ENCODE peak calls at places on chromosomes 16 and 17, in eight cellular contexts. B is GM23338, P is K562, F is HepG2, W is HL-60, I is HCT116, Y is SK-N-SH, N is GM12878. G is an unnamed sample. For H3K27me3, the result is how much of the 10 kb centered on the place peaks cover.

GRCh38 chr16:30748634-30749445 is 615 bp downstream of the PHKG2 start:
- DNase-seq in B (peak), P (peak), F (no peak), W (peak), I (no peak), Y (peak), N (no peak), G (no peak)

GRCh38 chr17:72056727-72057290 is 64.0 kb upstream of the SOX9 start:
- DNase-seq in B (peak), P (no peak), F (no peak), W (no peak), I (no peak), Y (no peak), N (no peak), G (no peak)

GRCh38 chr17:17725853-17726720 is 44.8 kb downstream of the RAI1 start:
- DNase-seq in B (no peak), P (no peak), F (no peak), W (no peak), I (no peak), Y (peak), N (no peak), G (no peak)

GRCh38 chr17:1834378-1835149 is 4.8 kb downstream of the RPA1 start:
- DNase-seq in B (no peak), P (no peak), F (no peak), W (no peak), I (no peak), Y (no peak), N (peak), G (no peak)

GRCh38 chr17:76103274-76104139 is at the start of gene EXOC7:
- DNase-seq in B (peak), P (peak), F (peak), W (peak), I (peak), Y (peak), N (peak), G (peak)

GRCh38 chr17:83152745-83153611 is 73.6 kb downstream of the METRNL start:
- DNase-seq in B (no peak), P (peak), F (no peak), W (peak), I (no peak), Y (peak), N (no peak), G (no peak)

GRCh38 chr17:63434951-63435571 is 11.0 kb downstream of the CYB561 start:
- DNase-seq in B (no peak), P (no peak), F (no peak), W (peak), I (peak), Y (peak), N (no peak), G (no peak)

GRCh38 chr16:3536851-3537250 is 36.0 kb downstream of the CLUAP1 start:
- DNase-seq in B (no peak), P (no peak), F (no peak), W (no peak), I (no peak), Y (no peak), N (no peak), G (no peak)

GRCh38 chr16:72372646-72373045 is 200.7 kb upstream of the PMFBP1 start:
- DNase-seq in B (no peak), P (no peak), F (no peak), W (no peak), I (no peak), Y (no peak), N (no peak), G (no peak)

GRCh38 chr16:90026135-90026534 is 6.9 kb upstream of the DBNDD1 start:
- DNase-seq in B (peak), P (peak), F (no peak), W (peak), I (no peak), Y (no peak), N (no peak), G (no peak)

GRCh38 chr17:41666336-41666680 is 22.4 kb upstream of the EIF1 start:
- DNase-seq in B (peak), P (peak), F (no peak), W (no peak), I (no peak), Y (peak), N (peak), G (no peak)

GRCh38 chr17:6641374-6641818 is 536 bp downstream of the TXNDC17 start:
- DNase-seq in B (no peak), P (no peak), F (no peak), W (peak), I (no peak), Y (no peak), N (no peak), G (no peak)

GRCh38 chr17:12789976-12790805 is 893 bp downstream of the ARHGAP44 start:
- DNase-seq in B (peak), P (no peak), F (no peak), W (no peak), I (no peak), Y (no peak), N (no peak), G (no peak)

GRCh38 chr17:70344356-70345060 is 175.2 kb downstream of the KCNJ2 start:
- DNase-seq in B (no peak), P (no peak), F (no peak), W (no peak), I (no peak), Y (no peak), N (no peak), G (no peak)

GRCh38 chr16:23836078-23836403 is 258 bp downstream of the PRKCB start:
- DNase-seq in B (no peak), P (no peak), F (no peak), W (no peak), I (no peak), Y (no peak), N (no peak), G (no peak)

GRCh38 chr17:7204828-7205461 is 14.7 kb downstream of the DLG4 start:
- DNase-seq in B (peak), P (peak), F (no peak), W (peak), I (peak), Y (peak), N (peak), G (no peak)

GRCh38 chr17:35088911-35089845 is 25.7 kb upstream of the RFFL start:
- DNase-seq in B (peak), P (peak), F (peak), W (peak), I (peak), Y (peak), N (no peak), G (no peak)

GRCh38 chr17:79188048-79188447 is 113.4 kb downstream of the ENGASE start:
- DNase-seq in B (peak), P (peak), F (no peak), W (no peak), I (peak), Y (peak), N (no peak), G (no peak)

GRCh38 chr17:71055128-71055527 is 885.8 kb downstream of the KCNJ2 start:
- DNase-seq in B (no peak), P (no peak), F (no peak), W (no peak), I (no peak), Y (no peak), N (no peak), G (no peak)

GRCh38 chr16:4081577-4082021 is 34.6 kb downstream of the ADCY9 start:
- DNase-seq in B (no peak), P (no peak), F (no peak), W (no peak), I (no peak), Y (peak), N (no peak), G (no peak)

GRCh38 chr16:24993722-24994686 is 21.2 kb downstream of the ARHGAP17 start:
- DNase-seq in B (no peak), P (peak), F (peak), W (no peak), I (peak), Y (no peak), N (no peak), G (peak)

GRCh38 chr16:54945063-54945462 is 14.4 kb downstream of the IRX5 start:
- DNase-seq in B (no peak), P (no peak), F (no peak), W (no peak), I (no peak), Y (no peak), N (no peak), G (no peak)

GRCh38 chr16:54946909-54947308 is 16.2 kb downstream of the IRX5 start:
- DNase-seq in B (no peak), P (no peak), F (no peak), W (no peak), I (no peak), Y (no peak), N (no peak), G (no peak)

GRCh38 chr16:54947616-54948015 is 17.0 kb downstream of the IRX5 start:
- DNase-seq in B (no peak), P (no peak), F (no peak), W (no peak), I (no peak), Y (no peak), N (no peak), G (no peak)

GRCh38 chr16:54942353-54942943 is 11.8 kb downstream of the IRX5 start:
- DNase-seq in B (no peak), P (no peak), F (no peak), W (no peak), I (no peak), Y (no peak), N (no peak), G (no peak)

GRCh38 chr16:54944002-54944401 is 13.3 kb downstream of the IRX5 start:
- DNase-seq in B (no peak), P (no peak), F (no peak), W (no peak), I (no peak), Y (no peak), N (no peak), G (no peak)
- H3K27me3 ChIP-seq in B (under half), P (under half), F (under half), W (under half), I (under half), Y (under half), N (under half), G (under half)

DNA sequence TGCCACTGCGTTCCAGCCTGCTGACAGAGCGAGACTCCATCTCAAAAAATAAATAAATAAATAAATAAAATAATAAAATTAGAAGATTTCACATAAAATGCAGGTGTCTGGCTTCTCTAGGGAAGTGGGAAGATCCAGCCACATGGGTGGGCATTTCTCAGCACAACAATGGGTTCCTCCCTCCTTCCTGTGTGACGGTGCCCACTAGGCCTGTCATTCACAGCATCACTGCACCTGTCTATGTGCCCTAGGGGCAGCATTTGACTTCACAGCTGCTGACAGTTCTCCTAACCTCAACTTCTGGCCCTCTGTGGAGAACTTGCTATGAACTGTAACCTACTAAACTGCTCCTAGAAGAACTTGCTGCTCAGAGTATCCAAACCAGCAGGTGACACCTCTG is 3.0 kb downstream of the ABHD15 start:
- DNase-seq in B (no peak), P (no peak), F (no peak), W (no peak), I (no peak), Y (no peak), N (no peak), G (no peak)
- TF ChIP-seq REST in B (no peak), P (no peak), F (no peak), W (no peak), I (no peak), Y (no peak), N (no peak), G (no peak)

GRCh38 chr17:31388351-31388750 is 3.1 kb upstream of the RAB11FIP4 start:
- DNase-seq in B (no peak), P (no peak), F (no peak), W (no peak), I (no peak), Y (no peak), N (no peak), G (no peak)

GRCh38 chr17:31389673-31390381 is 1.6 kb upstream of the RAB11FIP4 start:
- DNase-seq in B (peak), P (no peak), F (no peak), W (no peak), I (no peak), Y (no peak), N (no peak), G (no peak)

GRCh38 chr17:31390426-31390747 is 1.1 kb upstream of the RAB11FIP4 start:
- DNase-seq in B (no peak), P (no peak), F (no peak), W (no peak), I (no peak), Y (no peak), N (no peak), G (no peak)

GRCh38 chr17:31387438-31387837 is 4.0 kb upstream of the RAB11FIP4 start:
- DNase-seq in B (no peak), P (no peak), F (no peak), W (no peak), I (no peak), Y (no peak), N (no peak), G (no peak)

DNA sequence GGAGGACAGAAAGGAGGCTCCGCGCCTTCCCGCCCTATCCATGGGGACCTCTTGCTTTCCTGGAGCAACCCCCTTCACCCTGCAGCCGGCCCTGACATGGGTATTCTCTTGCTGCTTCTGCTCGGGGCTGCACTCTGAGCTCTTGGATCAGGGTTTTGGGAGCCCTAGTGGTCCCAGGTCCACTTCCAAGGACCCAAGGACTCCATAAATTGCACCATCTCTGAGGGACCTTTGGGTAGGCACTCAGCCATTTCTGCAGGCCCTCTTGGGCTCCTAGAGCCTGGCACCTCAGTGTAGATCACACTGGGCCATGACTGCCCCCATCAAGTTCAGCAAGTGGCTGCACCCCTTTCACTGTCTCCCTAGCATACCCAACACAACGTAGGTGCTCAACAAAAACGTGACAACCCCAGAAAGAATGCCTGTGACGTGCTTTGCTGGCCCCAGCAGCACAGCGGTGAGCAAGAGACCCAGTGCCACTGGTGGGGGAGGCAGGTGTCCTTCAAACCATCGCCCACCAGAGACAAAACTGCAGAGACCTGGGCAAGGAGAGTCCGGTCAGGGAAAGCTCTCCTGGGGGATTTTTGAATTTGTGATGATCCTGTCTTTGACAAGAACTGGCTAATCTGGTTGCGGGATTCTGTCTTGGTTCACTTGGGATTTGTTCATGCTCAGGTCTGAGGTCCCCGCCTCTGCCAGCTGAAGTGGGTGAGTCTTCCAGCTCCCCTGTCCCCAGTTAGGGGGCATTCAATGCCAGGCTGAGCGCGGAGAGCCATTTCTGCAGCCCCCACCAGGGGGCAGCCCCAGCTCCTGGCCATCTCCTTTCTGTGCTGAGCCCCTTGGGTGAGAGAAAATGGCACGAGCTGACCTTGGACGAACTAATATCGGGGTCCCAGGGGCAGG is 2.5 kb upstream of the RAB11FIP4 start:
- DNase-seq in B (peak), P (peak), F (no peak), W (peak), I (no peak), Y (peak), N (no peak), G (peak)
- H3K27me3 ChIP-seq in B (under half), P (under half), F (under half), W (under half), I (under half), Y (under half), N (under half), G (under half)

GRCh38 chr16:57166951-57167350 is 18.9 kb downstream of the PSME3IP1 start:
- DNase-seq in B (no peak), P (no peak), F (no peak), W (peak), I (no peak), Y (no peak), N (no peak), G (no peak)

GRCh38 chr16:57165923-57166322 is 19.9 kb downstream of the PSME3IP1 start:
- DNase-seq in B (no peak), P (no peak), F (no peak), W (no peak), I (no peak), Y (no peak), N (no peak), G (no peak)

GRCh38 chr16:57167951-57168350 is 17.9 kb downstream of the PSME3IP1 start:
- DNase-seq in B (peak), P (peak), F (peak), W (peak), I (peak), Y (peak), N (no peak), G (no peak)

GRCh38 chr16:57167537-57167936 is 18.3 kb downstream of the PSME3IP1 start:
- DNase-seq in B (no peak), P (no peak), F (no peak), W (no peak), I (no peak), Y (no peak), N (no peak), G (no peak)

GRCh38 chr16:57169327-57169726 is 16.5 kb downstream of the PSME3IP1 start:
- DNase-seq in B (no peak), P (no peak), F (no peak), W (no peak), I (no peak), Y (no peak), N (no peak), G (no peak)
- TF ChIP-seq REST in B (no peak), P (no peak), F (no peak), W (no peak), I (no peak), Y (no peak), N (no peak), G (no peak)

GRCh38 chr16:1999866-2000514 is 9.6 kb downstream of the ZNF598 start:
- DNase-seq in B (no peak), P (no peak), F (no peak), W (no peak), I (no peak), Y (no peak), N (no peak), G (no peak)
- H3K27me3 ChIP-seq in B (under half), P (under half), F (under half), W (under half), I (under half), Y (under half), N (under half), G (under half)

GRCh38 chr17:21674242-21674731 is 18.0 kb upstream of the KCNJ18 start:
- DNase-seq in B (no peak), P (peak), F (no peak), W (no peak), I (no peak), Y (peak), N (no peak), G (no peak)
- TF ChIP-seq REST in B (no peak), P (no peak), F (no peak), W (no peak), I (no peak), Y (no peak), N (no peak), G (no peak)